ENCODE peak calls at places on chromosomes 7 and 10, in four cellular contexts. F is epithelial cell of proximal tubule, T is tibial artery, Q is esophagus squamous epithelium. S is an unnamed sample.
A peak's percentile ranks its signal among the peaks of the same experiment; 100 is the strongest.

GRCh38 chr10:8049151-8049873 is 5.2 kb upstream of the GATA3 start:
- DNase-seq in Q (no peak), F (no peak), T (peak; percentile 54), S (no peak)

GRCh38 chr7:131336956-131337355 is 9.3 kb downstream of the MKLN1 start:
- DNase-seq in Q (no peak), F (no peak), T (no peak), S (peak; percentile 37)

GRCh38 chr10:13873201-13873600 is 286.4 kb downstream of the PRPF18 start:
- DNase-seq in F (no peak), Q (no peak), T (no peak), S (no peak)

GRCh38 chr10:125840955-125841354 is 17.6 kb downstream of the BCCIP start:
- DNase-seq in F (no peak), T (no peak), Q (no peak), S (peak; percentile 17)

GRCh38 chr7:41817386-41817785 is 114.5 kb upstream of the INHBA start:
- DNase-seq in T (no peak), Q (no peak), F (no peak), S (no peak)

GRCh38 chr7:15561840-15562239 is at the start of gene AGMO:
- DNase-seq in F (peak; percentile 31), T (peak; percentile 80), Q (no peak), S (peak; percentile 28)

GRCh38 chr7:118195837-118196474 is 12.0 kb downstream of the LSM8 start:
- DNase-seq in F (no peak), Q (no peak), T (no peak), S (peak; percentile 76)

GRCh38 chr10:102831322-102832071 is 5.7 kb downstream of the CYP17A1 start:
- DNase-seq in F (no peak), Q (no peak), T (no peak), S (no peak)

GRCh38 chr7:149851449-149851848 is 13.3 kb downstream of the ZNF862 start:
- DNase-seq in F (no peak), T (no peak), Q (no peak), S (no peak)

GRCh38 chr7:134669845-134670373 is 23.3 kb downstream of the BPGM start:
- DNase-seq in Q (no peak), T (peak; percentile 67), F (no peak), S (peak; percentile 92)

GRCh38 chr10:114044251-114045070 is 795 bp downstream of the ADRB1 start:
- DNase-seq in T (no peak), Q (no peak), F (no peak), S (no peak)

GRCh38 chr10:114616516-114616915 is 41.6 kb downstream of the ABLIM1 start:
- DNase-seq in Q (no peak), T (no peak), F (no peak), S (no peak)

GRCh38 chr7:87113077-87113476 is 39.2 kb upstream of the DMTF1 start:
- DNase-seq in F (no peak), Q (no peak), T (no peak), S (peak; percentile 85)

GRCh38 chr7:128379900-128380806 is 18.7 kb upstream of the PRRT4 start:
- DNase-seq in F (no peak), T (no peak), Q (no peak), S (no peak)

GRCh38 chr10:91190388-91190870 is 30.0 kb upstream of the PCGF5 start:
- DNase-seq in F (no peak), Q (no peak), T (no peak), S (peak; percentile 50)

GRCh38 chr10:119541046-119541445 is 1.5 kb downstream of the RGS10 start:
- DNase-seq in Q (no peak), F (peak; percentile 16), T (no peak), S (no peak)

GRCh38 chr7:157612664-157613561 is 276.1 kb downstream of the DNAJB6 start:
- DNase-seq in Q (no peak), F (no peak), T (peak; percentile 46), S (no peak)

GRCh38 chr10:97333351-97333600 is 1.3 kb downstream of the FRAT2 start:
- DNase-seq in Q (no peak), F (no peak), T (no peak), S (peak; percentile 51)

GRCh38 chr10:44774676-44775401 is 136.3 kb upstream of the TMEM72 start:
- DNase-seq in F (no peak), T (no peak), Q (no peak), S (peak; percentile 63)

GRCh38 chr10:28302012-28302667 is 724 bp downstream of the MPP7 start:
- DNase-seq in T (peak; percentile 81), F (no peak), Q (no peak), S (peak; percentile 22)

GRCh38 chr10:600876-601275 is 88.6 kb downstream of the DIP2C start:
- DNase-seq in Q (no peak), F (peak; percentile 47), T (peak; percentile 78), S (no peak)

GRCh38 chr10:118106426-118106825 is 59.7 kb upstream of the RAB11FIP2 start:
- DNase-seq in Q (no peak), F (no peak), T (no peak), S (peak; percentile 55)

GRCh38 chr7:30470783-30471182 is 7.8 kb downstream of the NOD1 start:
- DNase-seq in T (no peak), Q (no peak), F (no peak), S (peak; percentile 88)

GRCh38 chr10:120607016-120607709 is 150.1 kb downstream of the PLPP4 start:
- DNase-seq in F (peak; percentile 94), Q (no peak), T (no peak), S (peak; percentile 50)

GRCh38 chr7:105267244-105267643 is 121.5 kb downstream of the SRPK2 start:
- DNase-seq in F (no peak), T (no peak), Q (no peak), S (no peak)

GRCh38 chr10:92238586-92239098 is 52.2 kb downstream of the CPEB3 start:
- DNase-seq in Q (no peak), F (peak; percentile 79), T (no peak), S (peak; percentile 64)

GRCh38 chr7:84801396-84801795 is 385.5 kb downstream of the SEMA3D start:
- DNase-seq in F (no peak), Q (no peak), T (no peak), S (peak; percentile 26)

GRCh38 chr7:7157887-7158271 is 24.5 kb upstream of the C1GALT1 start:
- DNase-seq in T (no peak), Q (no peak), F (peak; percentile 52), S (peak; percentile 33)

DNA sequence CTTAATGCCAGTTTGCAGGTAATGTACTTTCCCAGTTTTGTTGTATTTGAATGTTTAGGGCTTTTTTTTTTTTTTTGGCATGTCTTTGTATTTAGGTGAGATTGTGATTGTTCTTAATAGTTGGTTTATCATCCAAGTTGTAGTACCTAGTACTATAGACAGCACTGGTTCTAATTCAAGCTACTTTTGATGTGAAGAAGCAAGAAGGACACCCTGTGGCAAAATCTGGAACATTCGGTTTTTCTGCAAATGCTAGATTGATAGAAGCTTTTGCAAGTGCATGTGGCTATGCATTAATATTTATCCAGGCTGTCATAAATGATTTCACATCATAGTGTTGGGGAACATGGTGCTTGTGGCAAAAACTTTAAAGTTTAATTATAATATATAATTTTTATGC is 248.9 kb downstream of the FOXP2 start:
- DNase-seq in F (peak; percentile 7), Q (no peak), T (no peak), S (peak; percentile 58)
- TF ChIP-seq CTCF in F (peak; percentile 60), Q (no peak), T (peak; percentile 7), S (peak; percentile 37)

DNA sequence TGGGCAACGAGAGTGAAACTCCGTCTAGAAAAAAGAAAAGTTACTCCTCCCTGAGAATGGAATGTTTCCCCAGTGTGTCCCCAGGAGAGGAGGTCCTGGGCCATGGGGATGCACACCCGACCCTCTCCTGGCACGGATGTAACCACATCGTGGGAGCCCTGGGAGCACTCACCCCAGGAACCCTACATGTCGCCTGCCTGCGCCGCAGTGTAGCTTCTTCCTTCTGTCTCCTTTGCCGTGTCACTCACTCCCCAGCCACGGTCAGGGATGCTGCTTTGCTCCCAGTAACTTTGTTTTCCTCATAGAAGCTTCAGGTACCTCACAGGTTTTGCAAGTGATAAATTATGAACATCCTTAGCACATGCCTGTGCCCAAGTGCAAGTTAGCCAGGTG is 82.0 kb downstream of the EZH2 start:
- DNase-seq in F (no peak), T (no peak), Q (no peak), S (no peak)
- H3K4me3 ChIP-seq in F (no peak overlapping the region), T (no peak overlapping the region), Q (no peak overlapping the region), S (no peak overlapping the region)

GRCh38 chr7:158614695-158615094 is 27.1 kb upstream of the PTPRN2 start:
- DNase-seq in T (no peak), F (no peak), Q (no peak), S (peak; percentile 39)
- TF ChIP-seq CTCF in T (no peak), F (no peak), Q (no peak), S (no peak)

GRCh38 chr10:73576890-73577591 is 14.1 kb downstream of the USP54 start:
- DNase-seq in Q (no peak), T (no peak), F (no peak), S (peak; percentile 31)
- H3K4me3 ChIP-seq in Q (peak overlapping the region; percentile 31), T (no peak overlapping the region), F (no peak overlapping the region), S (no peak overlapping the region)

GRCh38 chr10:79067241-79068202 is 1.2 kb upstream of the ZMIZ1 start:
- DNase-seq in T (peak; percentile 95), Q (peak; percentile 33), F (no peak), S (peak; percentile 94)
- TF ChIP-seq CTCF in T (peak; percentile 16), Q (peak; percentile 17), F (peak; percentile 25), S (no peak)

DNA sequence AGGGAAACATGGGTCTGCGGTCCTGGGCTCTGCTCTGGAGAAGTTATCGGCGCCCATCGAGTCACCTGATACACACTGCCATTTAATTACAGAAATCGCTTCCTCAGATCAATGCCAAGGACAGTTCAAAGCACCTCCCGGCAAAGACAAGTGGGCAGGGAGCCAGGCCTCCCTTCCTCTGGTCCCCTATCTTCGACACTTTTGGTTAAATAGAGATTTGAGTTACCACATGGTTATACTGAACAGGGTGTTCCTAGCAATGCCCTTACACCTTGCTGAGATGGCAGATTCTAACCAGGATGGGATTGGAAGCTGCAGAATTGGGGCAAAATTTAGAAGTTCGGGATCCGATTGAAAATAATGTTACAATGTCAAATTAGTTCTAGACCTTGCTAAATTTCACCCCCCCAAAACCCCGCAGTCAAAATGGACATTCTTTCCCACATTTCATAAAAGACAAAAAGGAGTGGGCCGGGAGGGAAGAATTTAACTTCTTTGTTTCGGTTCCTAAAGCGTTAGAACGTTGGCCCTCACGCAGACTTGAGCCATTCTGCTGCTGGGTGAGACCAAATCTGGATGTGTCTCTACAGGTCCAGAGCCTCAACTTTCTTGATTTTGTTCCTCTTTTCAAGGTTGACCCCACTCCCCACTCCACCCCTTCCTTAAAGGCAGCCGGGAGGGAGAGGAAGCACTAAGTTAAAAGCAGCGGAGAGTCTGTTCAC is 2.2 kb upstream of the DLX5 start:
- DNase-seq in Q (no peak), F (no peak), T (no peak), S (no peak)
- H3K4me3 ChIP-seq in Q (peak overlapping the region; percentile 64), F (peak overlapping the region; percentile 49), T (peak overlapping the region; percentile 47), S (peak overlapping the region; percentile 44)